ENCODE peak calls at places on chromosome 9, in eight cellular contexts. G, J, Y, V, W, R, U and X are unnamed samples.

GRCh38 chr9:133883356-133883755 is 108.8 kb downstream of the VAV2 start:
- DNase-seq in J (no peak), G (no peak), Y (no peak), V (no peak), R (no peak), U (no peak), W (no peak), X (no peak)

GRCh38 chr9:10052181-10052580 is 560.6 kb downstream of the PTPRD start:
- DNase-seq in J (no peak), U (no peak), Y (no peak), V (no peak), R (no peak), W (peak), G (no peak), X (no peak)

GRCh38 chr9:128554155-128554862 is 1.9 kb downstream of the SPTAN1 start:
- DNase-seq in G (peak), U (no peak), R (peak), J (peak), Y (no peak), V (peak), W (no peak), X (peak)

GRCh38 chr9:92640398-92641091 is 29.4 kb downstream of the IPPK start:
- DNase-seq in J (no peak), Y (no peak), U (no peak), W (no peak), R (no peak), V (no peak), G (no peak), X (no peak)

GRCh38 chr9:131417264-131418142 is 23.6 kb downstream of the PRRC2B start:
- DNase-seq in R (no peak), U (peak), V (no peak), J (no peak), W (no peak), G (no peak), Y (no peak), X (peak)

GRCh38 chr9:35690447-35691324 is 961 bp upstream of the TPM2 start:
- DNase-seq in J (peak), V (peak), U (peak), Y (peak), R (peak), W (peak), G (peak), X (peak)

GRCh38 chr9:107504585-107505455 is 15.3 kb upstream of the KLF4 start:
- DNase-seq in J (no peak), U (no peak), W (no peak), R (no peak), V (peak), G (no peak), Y (no peak), X (peak)

GRCh38 chr9:99752710-99753109 is 69.0 kb upstream of the NR4A3 start:
- DNase-seq in J (no peak), R (no peak), W (no peak), V (peak), U (no peak), Y (no peak), G (no peak), X (peak)

GRCh38 chr9:86246752-86247161 is 12.7 kb downstream of the C9orf153 start:
- DNase-seq in Y (peak), V (no peak), U (peak), W (no peak), G (no peak), J (no peak), R (no peak), X (no peak)

GRCh38 chr9:98766548-98766947 is 29.8 kb downstream of the ANKS6 start:
- DNase-seq in U (no peak), V (no peak), R (no peak), W (no peak), G (no peak), Y (no peak), J (no peak), X (no peak)

GRCh38 chr9:123267481-123268239 is 726 bp downstream of the STRBP start:
- DNase-seq in W (no peak), R (peak), U (peak), V (no peak), J (no peak), Y (peak), G (no peak), X (no peak)

GRCh38 chr9:126532019-126532462 is 81.7 kb upstream of the LMX1B start:
- DNase-seq in V (peak), G (no peak), R (no peak), W (no peak), J (no peak), Y (no peak), U (no peak), X (no peak)

GRCh38 chr9:100472725-100473261 is at the start of gene TMEFF1:
- DNase-seq in Y (peak), V (peak), W (peak), U (peak), R (peak), J (peak), G (peak), X (peak)

GRCh38 chr9:97315550-97315949 is 8.1 kb downstream of the CCDC180 start:
- DNase-seq in V (no peak), U (no peak), Y (no peak), J (no peak), R (no peak), G (no peak), W (no peak), X (peak)

GRCh38 chr9:107263289-107263688 is 19.8 kb upstream of the RAD23B start:
- DNase-seq in G (no peak), Y (no peak), R (no peak), U (no peak), W (no peak), J (no peak), V (no peak), X (no peak)

GRCh38 chr9:130988905-130989304 is 20.1 kb upstream of the LAMC3 start:
- DNase-seq in R (no peak), W (no peak), G (no peak), V (no peak), U (no peak), J (no peak), Y (no peak), X (no peak)

GRCh38 chr9:125323615-125324014 is 62.0 kb downstream of the GAPVD1 start:
- DNase-seq in J (no peak), V (no peak), W (no peak), G (no peak), Y (no peak), R (no peak), U (no peak), X (no peak)

GRCh38 chr9:16866542-16866941 is 3.9 kb downstream of the BNC2 start:
- DNase-seq in U (no peak), W (no peak), Y (no peak), R (no peak), V (peak), G (no peak), J (no peak), X (peak)

GRCh38 chr9:102069969-102070368 is 331.5 kb upstream of the GRIN3A start:
- DNase-seq in Y (no peak), J (no peak), U (no peak), W (no peak), G (no peak), V (no peak), R (no peak), X (no peak)